ENCODE peak calls at places on chromosomes 5 and 9, in seven cellular contexts. D is adrenal gland, C is H7, O is heart left ventricle, X is A549, T is neural progenitor cell, N is lung. V is an unnamed sample.

GRCh38 chr5:144183254-144183889 is 12.7 kb downstream of the KCTD16 start:
- DNase-seq in N (no peak), D (no peak), T (peak), O (no peak), C (peak), X (peak), V (no peak)

GRCh38 chr5:77181173-77181572 is 29.3 kb upstream of the PDE8B start:
- DNase-seq in T (peak), X (no peak), C (peak), O (no peak), D (no peak), N (no peak), V (no peak)

GRCh38 chr9:27540537-27540936 is 10.9 kb upstream of the MOB3B start:
- DNase-seq in O (no peak), C (no peak), N (no peak), X (no peak), D (no peak), T (no peak), V (no peak)

GRCh38 chr5:40676643-40677333 is 2.9 kb upstream of the PTGER4 start:
- DNase-seq in T (no peak), N (no peak), C (peak), X (no peak), D (no peak), O (peak), V (no peak)

GRCh38 chr9:108588246-108588645 is 267.5 kb downstream of the ACTL7B start:
- DNase-seq in T (no peak), O (no peak), X (no peak), C (no peak), D (no peak), N (no peak), V (no peak)

GRCh38 chr5:103800728-103801127 is 238.1 kb upstream of the NUDT12 start:
- DNase-seq in N (no peak), C (no peak), X (no peak), D (peak), T (no peak), O (no peak), V (no peak)

GRCh38 chr5:138685052-138685755 is 68.0 kb upstream of the CTNNA1 start:
- DNase-seq in T (no peak), X (no peak), C (no peak), O (no peak), D (no peak), N (no peak), V (no peak)

GRCh38 chr9:110918316-110919054 is 119.8 kb downstream of the LPAR1 start:
- DNase-seq in T (no peak), O (no peak), X (no peak), N (no peak), C (no peak), D (no peak), V (no peak)

GRCh38 chr9:27151693-27152397 is 42.8 kb downstream of the TEK start:
- DNase-seq in O (no peak), N (no peak), D (no peak), T (no peak), C (no peak), X (no peak), V (no peak)

GRCh38 chr9:131870156-131870555 is 130.3 kb upstream of the RAPGEF1 start:
- DNase-seq in O (no peak), T (no peak), C (no peak), X (no peak), D (no peak), N (no peak), V (no peak)

GRCh38 chr9:110334871-110335270 is 2.8 kb downstream of the TXNDC8 start:
- DNase-seq in O (no peak), C (no peak), D (no peak), N (no peak), X (no peak), T (no peak), V (no peak)

GRCh38 chr9:130368631-130369103 is 76.1 kb upstream of the ASS1 start:
- DNase-seq in T (no peak), C (peak), X (no peak), D (no peak), N (no peak), O (no peak), V (no peak)

GRCh38 chr5:16673241-16673998 is 56.6 kb upstream of the RETREG1 start:
- DNase-seq in O (no peak), T (no peak), D (no peak), C (no peak), N (no peak), X (no peak), V (no peak)

GRCh38 chr5:109454726-109455505 is 45.1 kb upstream of the PJA2 start:
- DNase-seq in X (no peak), O (no peak), N (no peak), C (no peak), T (no peak), D (no peak), V (no peak)

GRCh38 chr5:88827997-88828396 is 55.0 kb downstream of the MEF2C start:
- DNase-seq in O (no peak), D (no peak), N (no peak), C (no peak), T (no peak), X (no peak), V (no peak)

GRCh38 chr5:88824892-88825781 is 57.8 kb downstream of the MEF2C start:
- DNase-seq in C (no peak), T (no peak), O (no peak), N (no peak), X (no peak), D (no peak), V (peak)

GRCh38 chr5:88824141-88824540 is 58.8 kb downstream of the MEF2C start:
- DNase-seq in T (no peak), X (no peak), O (no peak), N (no peak), C (no peak), D (no peak), V (no peak)

GRCh38 chr5:88826959-88827585 is 55.9 kb downstream of the MEF2C start:
- DNase-seq in X (no peak), C (no peak), T (no peak), D (peak), O (peak), N (no peak), V (peak)

DNA sequence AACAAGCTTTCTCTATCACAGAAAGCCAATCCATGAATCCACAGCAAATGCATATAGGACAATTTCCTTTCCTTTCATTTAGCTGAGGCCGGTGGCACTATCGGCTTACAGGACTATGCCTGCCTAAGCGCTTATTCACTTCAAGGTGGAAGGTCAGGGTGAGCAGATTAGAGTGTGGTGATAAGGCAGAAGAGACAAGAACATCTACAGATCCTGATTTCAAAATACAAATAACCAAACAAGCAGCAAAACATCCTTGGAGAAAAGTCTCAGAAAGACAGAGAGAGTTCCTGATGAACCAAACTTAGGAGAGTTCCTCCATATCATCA is 57.2 kb downstream of the MEF2C start:
- DNase-seq in N (no peak), X (no peak), D (peak), O (no peak), T (no peak), C (no peak), V (no peak)
- H3K4me3 ChIP-seq in N (no peak), X (no peak), D (no peak), O (no peak), T (no peak), C (no peak), V (no peak)

DNA sequence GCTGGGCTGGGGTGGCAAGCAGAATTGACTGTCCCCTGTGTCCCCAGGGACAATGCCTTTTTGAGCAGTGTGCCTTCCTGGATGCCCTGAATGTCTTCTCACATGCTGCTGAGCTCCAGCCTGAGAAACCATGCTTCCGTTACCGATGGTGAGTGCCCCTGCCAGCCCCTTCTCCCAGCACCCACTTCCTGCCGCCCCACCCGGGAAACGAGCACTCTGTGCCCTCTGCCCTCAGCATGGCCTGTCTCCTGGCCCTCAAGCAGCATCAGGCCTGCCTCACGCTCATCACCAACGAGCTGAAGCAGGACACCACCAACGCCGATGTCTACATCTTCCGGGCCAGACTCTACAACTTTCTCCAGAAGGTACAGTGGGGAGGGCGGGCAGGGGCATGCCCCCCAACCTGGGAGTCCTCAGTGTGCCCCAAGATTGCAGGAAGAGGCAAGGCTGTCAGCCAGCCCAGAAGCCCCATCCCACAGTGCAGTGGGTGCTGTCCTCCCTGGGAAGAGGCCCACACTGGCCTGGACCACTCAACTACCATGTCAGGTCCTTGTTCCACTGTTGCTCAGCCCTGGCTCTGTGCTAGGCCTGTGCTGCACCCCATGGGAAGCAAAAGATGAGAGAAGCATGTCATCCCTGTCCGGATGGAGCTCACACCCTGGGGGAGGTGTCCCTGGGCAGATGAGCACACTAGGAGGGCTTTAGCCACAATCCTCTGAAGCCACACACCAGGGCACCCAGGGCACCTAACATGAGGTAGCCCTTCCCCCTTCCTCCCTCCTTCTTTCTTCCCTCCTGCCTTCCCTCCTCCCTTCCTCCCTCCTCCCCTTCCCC is 4.4 kb downstream of the TTC16 start:
- DNase-seq in T (no peak), D (no peak), N (no peak), X (no peak), C (no peak), O (no peak), V (no peak)
- H3K4me3 ChIP-seq in T (no peak), D (no peak), N (no peak), X (no peak), C (no peak), O (no peak), V (no peak)

GRCh38 chr5:158079097-158079496 is 220.2 kb upstream of the CLINT1 start:
- DNase-seq in D (no peak), C (no peak), N (no peak), X (no peak), T (no peak), O (no peak), V (no peak)

GRCh38 chr5:158074597-158074991 is 215.6 kb upstream of the CLINT1 start:
- DNase-seq in X (no peak), N (no peak), O (no peak), C (no peak), T (no peak), D (no peak), V (no peak)

GRCh38 chr5:158080112-158080511 is 221.2 kb upstream of the CLINT1 start:
- DNase-seq in O (no peak), T (peak), D (no peak), N (no peak), X (no peak), C (peak), V (no peak)

GRCh38 chr5:158070855-158071254 is 211.9 kb upstream of the CLINT1 start:
- DNase-seq in D (no peak), X (no peak), T (no peak), N (no peak), C (no peak), O (peak), V (no peak)

DNA sequence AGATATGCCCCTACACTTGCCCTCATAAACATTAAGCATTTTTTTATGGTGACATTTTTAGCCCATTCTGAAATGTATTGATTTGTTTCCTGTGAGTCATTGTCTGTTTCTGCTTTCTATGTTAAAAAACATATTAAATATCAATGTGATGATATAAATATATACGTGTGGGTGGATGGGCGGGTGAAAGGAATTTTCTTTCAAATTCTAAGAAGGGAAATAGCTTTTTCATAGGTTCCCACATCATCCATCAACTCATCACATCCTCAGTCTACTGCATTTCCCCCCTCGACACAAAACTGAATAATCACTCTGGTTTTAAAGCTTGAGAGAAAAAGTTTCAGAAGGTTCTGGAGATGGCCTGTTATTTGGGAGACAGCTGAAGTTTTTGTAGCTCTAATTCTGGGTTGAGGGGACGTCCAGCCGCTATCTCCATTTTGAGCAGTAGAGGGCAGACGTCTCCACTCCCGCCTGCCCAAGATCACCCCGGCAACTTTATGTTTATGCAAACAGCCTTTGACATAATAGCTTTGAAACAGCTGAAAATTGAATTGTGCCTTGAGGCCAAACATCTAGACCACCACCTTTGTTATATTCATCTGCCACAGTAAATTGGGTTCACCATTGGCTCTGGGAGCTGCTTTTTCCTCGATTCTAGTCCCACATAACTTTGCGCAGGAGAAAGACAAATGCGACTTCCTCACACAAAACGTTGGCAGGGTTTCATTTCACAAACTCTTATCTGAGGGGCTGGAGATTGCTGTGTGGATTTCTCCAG is 216.2 kb upstream of the CLINT1 start:
- DNase-seq in T (peak), X (peak), D (peak), N (peak), O (peak), C (peak), V (no peak)
- H3K4me3 ChIP-seq in T (no peak), X (no peak), D (no peak), N (no peak), O (no peak), C (no peak), V (no peak)

DNA sequence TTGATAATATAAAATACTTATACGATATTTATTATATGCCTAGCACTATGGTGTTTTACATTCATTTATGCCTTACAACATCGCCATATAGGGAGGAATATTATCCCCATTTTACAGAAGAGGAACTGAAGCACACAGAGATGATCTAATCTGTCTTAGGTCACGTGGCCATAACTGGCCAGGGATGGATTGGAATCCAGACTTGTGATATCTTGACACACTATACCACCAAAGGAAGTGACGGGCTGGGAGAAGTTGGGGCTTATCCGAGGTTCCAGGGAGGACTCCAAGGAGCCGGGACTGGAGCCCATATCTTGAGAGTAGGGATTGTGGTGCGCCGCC is 129.8 kb downstream of the TMEM174 start:
- DNase-seq in X (no peak), C (no peak), D (no peak), N (no peak), O (no peak), T (no peak), V (no peak)
- H3K4me3 ChIP-seq in X (no peak), C (peak), D (no peak), N (no peak), O (no peak), T (peak), V (no peak)

GRCh38 chr5:2908086-2908485 is 156.6 kb upstream of the IRX2 start:
- DNase-seq in O (no peak), N (no peak), C (no peak), D (no peak), T (no peak), X (no peak), V (no peak)

GRCh38 chr5:2905741-2906140 is 154.3 kb upstream of the IRX2 start:
- DNase-seq in O (no peak), N (no peak), X (no peak), D (no peak), T (no peak), C (peak), V (no peak)

GRCh38 chr5:2904956-2905355 is 153.5 kb upstream of the IRX2 start:
- DNase-seq in D (no peak), O (no peak), T (no peak), C (no peak), X (no peak), N (peak), V (no peak)

GRCh38 chr5:2904399-2904798 is 152.9 kb upstream of the IRX2 start:
- DNase-seq in T (no peak), X (no peak), D (no peak), C (peak), O (no peak), N (peak), V (no peak)

DNA sequence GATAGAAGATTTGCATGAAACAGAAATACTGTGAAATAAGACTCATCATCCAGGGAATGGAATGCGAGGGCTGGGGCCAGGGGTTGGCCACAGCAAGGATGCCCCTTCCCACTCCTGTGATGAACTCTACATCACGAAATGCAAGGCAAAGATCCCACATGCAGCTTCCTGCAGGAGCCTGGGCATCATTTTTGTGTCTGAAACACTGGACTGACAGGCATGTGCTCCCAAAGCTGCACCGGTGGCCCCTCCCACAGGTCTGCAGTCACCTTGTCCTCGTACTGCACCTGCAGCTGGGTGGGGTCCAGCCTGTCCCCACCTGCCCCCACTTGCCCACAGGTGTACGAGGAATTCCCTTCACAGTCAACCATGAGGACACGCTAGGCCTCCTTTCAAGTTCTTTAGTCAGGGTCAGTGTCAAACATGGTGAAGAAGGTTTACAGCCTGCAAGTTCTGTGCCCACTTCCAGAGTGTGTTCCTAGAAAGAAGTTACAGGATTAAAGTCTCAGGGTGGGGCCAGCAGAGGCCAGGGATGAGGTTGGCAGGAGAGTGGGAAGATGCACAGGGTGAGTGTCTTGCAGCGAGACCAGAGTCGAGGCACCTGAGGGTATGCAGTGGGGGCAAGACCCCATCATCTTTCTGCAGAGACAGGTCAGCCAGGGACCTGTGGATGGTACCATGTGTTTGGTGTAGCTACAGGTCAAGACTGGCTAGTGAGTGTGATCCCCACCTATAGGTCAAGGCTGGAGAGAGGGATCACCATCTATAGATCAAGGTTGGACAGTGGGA is 155.0 kb upstream of the IRX2 start:
- DNase-seq in N (no peak), C (no peak), X (no peak), D (no peak), T (no peak), O (no peak), V (no peak)
- H3K4me3 ChIP-seq in N (no peak), C (no peak), X (no peak), D (no peak), T (no peak), O (no peak), V (no peak)

DNA sequence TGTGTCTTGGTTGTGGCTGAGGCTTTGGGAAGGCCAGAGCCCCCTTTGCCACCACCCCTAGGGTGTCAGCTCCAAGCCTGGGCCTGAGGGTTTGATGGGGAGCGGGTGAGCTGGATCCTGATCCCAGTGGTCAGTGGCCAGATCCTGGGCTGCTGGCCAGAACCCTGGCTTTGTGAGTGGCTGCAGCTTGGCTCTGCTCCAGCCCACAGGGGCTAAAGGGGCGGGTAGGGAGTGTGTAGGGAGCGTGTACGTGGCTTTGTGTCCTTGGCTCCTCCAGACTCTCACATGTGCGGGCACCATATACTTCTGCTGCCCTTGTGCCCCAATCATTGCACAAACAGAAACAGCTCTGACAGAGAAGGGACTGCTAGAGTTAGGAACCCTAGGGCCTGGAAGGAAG is 1.2 kb upstream of the IL11RA start:
- DNase-seq in T (no peak), N (no peak), D (peak), C (peak), O (no peak), X (no peak), V (no peak)
- H3K4me3 ChIP-seq in T (no peak), N (no peak), D (no peak), C (no peak), O (no peak), X (no peak), V (no peak)

GRCh38 chr5:151264113-151264512 is 11.1 kb downstream of the GM2A start:
- DNase-seq in C (no peak), N (no peak), X (no peak), O (no peak), T (no peak), D (no peak), V (no peak)
- H3K4me3 ChIP-seq in C (no peak), N (no peak), X (no peak), O (no peak), T (no peak), D (no peak), V (no peak)